ENCODE peak calls at places on chromosomes 4 and X, in five cellular contexts. L is myocyte, F is HEK293T, G is M059J, S is GM03348. I is an unnamed sample.

GRCh38 chrX:153549807-153550206 is 32.4 kb downstream of the ATP2B3 start:
- DNase-seq in L (no peak), F (no peak), G (no peak), S (no peak), I (no peak)

GRCh38 chr4:174521800-174522182 is 497 bp downstream of the HPGD start:
- DNase-seq in L (peak), F (peak), G (peak), S (peak), I (peak)

GRCh38 chrX:1316527-1316926 is 20.1 kb upstream of the IL3RA start:
- DNase-seq in L (no peak), F (no peak), G (no peak), S (no peak), I (peak)

GRCh38 chr4:159227984-159228383 is 125.1 kb downstream of the RAPGEF2 start:
- DNase-seq in L (peak), F (no peak), G (peak), S (peak), I (no peak)

GRCh38 chrX:49748211-49748956 is 52.6 kb upstream of the PAGE1 start:
- DNase-seq in L (no peak), F (no peak), G (no peak), S (no peak), I (no peak)

GRCh38 chrX:96834137-96834536 is 49.6 kb upstream of the RPA4 start:
- DNase-seq in L (no peak), F (no peak), G (no peak), S (no peak), I (no peak)

GRCh38 chr4:47526281-47526680 is 41.2 kb downstream of the ATP10D start:
- DNase-seq in L (no peak), F (no peak), G (peak), S (no peak), I (no peak)

GRCh38 chrX:46865281-46865680 is 28.4 kb downstream of the RP2 start:
- DNase-seq in L (peak), F (no peak), G (peak), S (peak), I (no peak)

GRCh38 chrX:122076241-122076640 is 1028.8 kb downstream of the GLUD2 start:
- DNase-seq in L (no peak), F (no peak), G (no peak), S (no peak), I (no peak)

GRCh38 chrX:153964105-153964504 is 7.5 kb downstream of the HCFC1 start:
- DNase-seq in L (no peak), F (no peak), G (no peak), S (no peak), I (no peak)

GRCh38 chrX:153438522-153438921 is 7.3 kb downstream of the TREX2 start:
- DNase-seq in L (peak), F (peak), G (peak), S (peak), I (no peak)

GRCh38 chr4:74874785-74875367 is 58.0 kb upstream of the PARM1 start:
- DNase-seq in L (peak), F (peak), G (peak), S (peak), I (peak)

GRCh38 chrX:136450050-136450830 is 37.5 kb upstream of the BRS3 start:
- DNase-seq in L (no peak), F (no peak), G (peak), S (no peak), I (no peak)

GRCh38 chr4:45186249-45186648 is 459.9 kb upstream of the GNPDA2 start:
- DNase-seq in L (no peak), F (no peak), G (no peak), S (no peak), I (no peak)

GRCh38 chr4:176475091-176475490 is 155.3 kb downstream of the SPCS3 start:
- DNase-seq in L (no peak), F (no peak), G (peak), S (no peak), I (no peak)

GRCh38 chrX:143988356-143988755 is 104.5 kb downstream of the UBE2NL start:
- DNase-seq in L (peak), F (no peak), G (no peak), S (no peak), I (no peak)

GRCh38 chrX:84487365-84488353 is 14.6 kb downstream of the HDX start:
- DNase-seq in L (no peak), F (no peak), G (no peak), S (no peak), I (no peak)

GRCh38 chrX:45801554-45801953 is 600.9 kb upstream of the DIPK2B start:
- DNase-seq in L (peak), F (no peak), G (peak), S (no peak), I (no peak)

GRCh38 chr4:24704152-24704551 is 91.2 kb upstream of the SOD3 start:
- DNase-seq in L (no peak), F (no peak), G (no peak), S (no peak), I (no peak)

I was measured in CD4-positive, CD25-positive, alpha-beta regulatory T cell.